ENCODE peak calls at places on chromosomes 3 and 15, in four cellular contexts. P, I, N and T are unnamed samples.

GRCh38 chr3:135802171-135802570 is 163.4 kb upstream of the PPP2R3A start:
- DNase-seq in P (no peak), I (no peak), N (no peak), T (no peak)

GRCh38 chr3:107432013-107432515 is 54.8 kb downstream of the CCDC54 start:
- DNase-seq in I (no peak), N (peak; percentile 29), P (peak; percentile 15), T (no peak)

GRCh38 chr3:46867550-46867898 is 4.3 kb upstream of the MYL3 start:
- DNase-seq in N (peak; percentile 8), P (no peak), I (peak; percentile 79), T (no peak)

GRCh38 chr15:69217381-69217780 is 56.9 kb downstream of the GLCE start:
- DNase-seq in N (no peak), I (no peak), P (no peak), T (no peak)

GRCh38 chr15:68608206-68608843 is 29.5 kb downstream of the CORO2B start:
- DNase-seq in N (peak; percentile 51), P (no peak), I (no peak), T (no peak)

GRCh38 chr15:70723927-70724326 is 39.4 kb downstream of the UACA start:
- DNase-seq in P (no peak), I (no peak), N (no peak), T (no peak)

GRCh38 chr15:61403884-61404283 is 174.8 kb upstream of the RORA start:
- DNase-seq in I (no peak), N (no peak), P (no peak), T (no peak)

GRCh38 chr3:88921986-88922385 is 185.4 kb upstream of the EPHA3 start:
- DNase-seq in P (no peak), I (no peak), N (no peak), T (no peak)

GRCh38 chr15:76208786-76209424 is 102.4 kb downstream of the ETFA start:
- DNase-seq in N (no peak), I (no peak), P (no peak), T (no peak)

GRCh38 chr15:37933685-37934084 is 755 bp upstream of the TMCO5A start:
- DNase-seq in P (no peak), I (no peak), N (peak; percentile 53), T (no peak)

GRCh38 chr3:172107403-172107802 is 68.0 kb downstream of the FNDC3B start:
- DNase-seq in N (no peak), P (no peak), I (no peak), T (no peak)
- H3K4me1 ChIP-seq in N (peaks cover 4% of the 10 kb centered on the region), P (peaks cover 18% of the 10 kb centered on the region), I (peaks cover 65% of the 10 kb centered on the region), T (peaks cover 48% of the 10 kb centered on the region)

GRCh38 chr3:124763206-124763605 is 33.0 kb downstream of the UMPS start:
- DNase-seq in I (no peak), N (no peak), P (no peak), T (no peak)
- H3K27me3 ChIP-seq in I (no peaks in the 10 kb centered on the region), N (no peaks in the 10 kb centered on the region), P (no peaks in the 10 kb centered on the region), T (no peaks in the 10 kb centered on the region)

GRCh38 chr3:129122697-129123055 is 1.1 kb upstream of the RAB43 start:
- DNase-seq in I (no peak), N (no peak), P (no peak), T (no peak)
- H3K4me3 ChIP-seq in I (peak overlapping the region; percentile 17), N (no peak overlapping the region), P (no peak overlapping the region), T (no peak overlapping the region)

GRCh38 chr3:39387411-39387975 is 4.3 kb downstream of the SLC25A38 start:
- DNase-seq in N (no peak), P (no peak), I (no peak), T (no peak)
- H3K4me1 ChIP-seq in N (peaks cover 1% of the 10 kb centered on the region), P (peaks cover 15% of the 10 kb centered on the region), I (peaks cover 32% of the 10 kb centered on the region), T (peaks cover 3% of the 10 kb centered on the region)

GRCh38 chr3:126166009-126166408 is 14.4 kb downstream of the ALDH1L1 start:
- DNase-seq in N (no peak), P (peak; percentile 65), I (no peak), T (no peak)
- H3K27me3 ChIP-seq in N (peaks cover 2% of the 10 kb centered on the region), P (no peaks in the 10 kb centered on the region), I (peaks cover 16% of the 10 kb centered on the region), T (peaks cover 30% of the 10 kb centered on the region)

GRCh38 chr3:28923994-28924393 is 356.9 kb upstream of the RBMS3 start:
- DNase-seq in N (no peak), P (no peak), I (no peak), T (no peak)

GRCh38 chr3:28922376-28922775 is 358.5 kb upstream of the RBMS3 start:
- DNase-seq in N (no peak), I (no peak), P (no peak), T (no peak)

DNA sequence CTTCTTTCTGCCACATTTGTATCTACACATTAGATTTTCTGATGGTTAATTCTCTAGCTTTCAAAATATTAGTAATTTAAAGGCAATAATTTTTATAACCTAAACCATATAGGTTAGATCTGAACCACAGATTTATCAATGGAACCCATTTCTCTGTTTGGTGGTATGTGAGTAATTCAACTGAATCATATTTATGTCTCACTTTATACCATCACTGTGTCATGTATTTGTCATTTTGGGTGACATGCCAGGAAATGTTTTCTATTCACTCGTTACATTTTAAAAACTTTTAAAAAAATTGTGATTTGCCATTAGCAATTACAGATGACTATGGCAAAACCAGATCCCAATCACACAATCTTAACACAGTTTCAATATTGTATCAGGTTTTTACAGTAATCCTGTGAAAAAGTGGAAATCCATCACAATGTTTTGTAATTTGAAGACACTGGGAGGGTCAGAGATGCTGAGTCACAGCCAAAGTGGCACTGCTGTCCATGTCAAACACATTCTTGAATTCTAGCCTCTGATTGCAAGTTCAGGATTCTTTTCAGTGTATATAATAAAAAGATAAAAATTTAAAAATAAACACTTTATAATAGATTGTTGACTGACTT is 356.0 kb upstream of the RBMS3 start:
- DNase-seq in I (no peak), N (no peak), P (no peak), T (peak; percentile 15)
- H3K4me3 ChIP-seq in I (no peak overlapping the region), N (no peak overlapping the region), P (no peak overlapping the region), T (no peak overlapping the region)

DNA sequence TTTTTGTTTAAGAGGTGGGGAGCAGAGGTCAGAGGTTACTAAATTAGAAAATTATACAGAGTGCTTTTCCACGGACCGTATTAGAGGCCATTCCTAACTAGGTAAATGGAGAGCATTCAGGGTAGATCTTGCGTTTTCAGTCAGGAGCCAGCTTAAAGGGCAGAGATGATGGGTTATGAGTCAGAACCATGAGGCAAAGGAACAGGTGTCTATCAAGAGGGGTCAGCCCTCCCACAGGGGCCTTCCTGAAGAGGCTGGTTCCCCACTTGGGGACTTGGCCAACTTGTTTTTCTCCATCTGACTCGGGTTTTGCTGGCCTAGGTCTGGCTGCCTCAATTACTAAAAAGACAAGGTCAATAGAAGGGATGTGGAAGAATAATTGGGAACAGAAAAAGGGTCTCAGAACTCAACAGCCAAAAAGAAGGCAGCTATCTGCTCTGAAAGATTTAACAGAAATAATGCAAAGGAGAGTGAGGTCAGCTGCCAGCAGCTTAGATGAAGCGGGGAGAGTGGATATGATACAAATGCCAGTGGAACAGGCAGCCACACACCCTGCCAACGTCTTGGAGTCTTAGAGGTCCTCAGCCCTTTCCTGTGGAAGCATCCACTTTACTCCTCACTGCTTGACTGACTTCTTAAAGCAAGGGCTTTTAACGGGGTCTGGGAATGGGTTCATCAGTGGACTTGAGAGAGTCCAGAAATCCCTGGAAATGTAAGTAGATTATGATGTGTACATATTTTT is 17.6 kb downstream of the MTMR14 start:
- DNase-seq in I (no peak), P (no peak), N (no peak), T (no peak)
- H3K4me1 ChIP-seq in I (peaks cover 19% of the 10 kb centered on the region), P (no peaks in the 10 kb centered on the region), N (peaks cover 2% of the 10 kb centered on the region), T (no peaks in the 10 kb centered on the region)

GRCh38 chr15:41513282-41514227 is at the start of gene LTK:
- DNase-seq in I (peak; percentile 62), P (peak; percentile 33), N (no peak), T (no peak)
- H3K27me3 ChIP-seq in I (peaks cover 36% of the 10 kb centered on the region), P (no peaks in the 10 kb centered on the region), N (peaks cover 14% of the 10 kb centered on the region), T (peaks cover 20% of the 10 kb centered on the region)

GRCh38 chr3:11954312-11954934 is 49.8 kb upstream of the SYN2 start:
- DNase-seq in I (no peak), N (peak; percentile 10), P (no peak), T (no peak)

GRCh38 chr3:11956781-11957180 is 47.4 kb upstream of the SYN2 start:
- DNase-seq in P (no peak), I (no peak), N (no peak), T (no peak)

GRCh38 chr3:11950576-11950975 is 53.6 kb upstream of the SYN2 start:
- DNase-seq in P (no peak), I (no peak), N (no peak), T (no peak)

GRCh38 chr3:11953778-11954177 is 50.4 kb upstream of the SYN2 start:
- DNase-seq in I (no peak), P (no peak), N (no peak), T (no peak)

GRCh38 chr3:11953350-11953749 is 50.8 kb upstream of the SYN2 start:
- DNase-seq in P (no peak), I (no peak), N (no peak), T (no peak)
- H3K4me3 ChIP-seq in P (no peak overlapping the region), I (no peak overlapping the region), N (no peak overlapping the region), T (no peak overlapping the region)

GRCh38 chr15:63596666-63597032 is 538 bp upstream of the FBXL22 start:
- DNase-seq in P (no peak), I (no peak), N (peak; percentile 46), T (no peak)
- H3K4me1 ChIP-seq in P (peaks cover under 1% of the 10 kb centered on the region), I (peaks cover 43% of the 10 kb centered on the region), N (peaks cover 16% of the 10 kb centered on the region), T (peaks cover 34% of the 10 kb centered on the region)